ENCODE peak calls at places on chromosomes 4 and X, in four cellular contexts. Q is WTC11, L is HEK293T, Z is HepG2. H is an unnamed sample.

GRCh38 chr4:13396161-13396560 is 88.0 kb downstream of the RAB28 start:
- DNase-seq in Z (no peak), L (no peak), Q (no peak), H (no peak)

GRCh38 chr4:138562544-138562961 is 320.4 kb upstream of the SLC7A11 start:
- DNase-seq in Z (no peak), Q (no peak), L (no peak), H (no peak)

GRCh38 chr4:75042601-75043208 is 109.8 kb downstream of the PARM1 start:
- DNase-seq in Q (no peak), L (no peak), Z (no peak), H (no peak)

GRCh38 chr4:168483786-168484185 is 3.5 kb upstream of the DDX60L start:
- DNase-seq in Q (no peak), Z (no peak), L (no peak), H (no peak)

GRCh38 chrX:119236599-119237525 is 777 bp downstream of the PGRMC1 start:
- DNase-seq in Q (peak), L (peak), Z (no peak), H (peak)

GRCh38 chr4:102663073-102663472 is 97.7 kb downstream of the MANBA start:
- DNase-seq in L (no peak), Q (no peak), Z (no peak), H (no peak)

GRCh38 chrX:154655346-154655745 is 2.0 kb upstream of the CTAG2 start:
- DNase-seq in L (no peak), Q (no peak), Z (no peak), H (no peak)

GRCh38 chr4:38170800-38171199 is 210.6 kb downstream of the PTTG2 start:
- DNase-seq in Z (no peak), L (no peak), Q (no peak), H (no peak)

GRCh38 chr4:4377683-4378082 is 9.2 kb upstream of the NSG1 start:
- DNase-seq in Q (no peak), Z (no peak), L (no peak), H (no peak)

GRCh38 chrX:20372533-20372932 is 105.8 kb upstream of the RPS6KA3 start:
- DNase-seq in Q (no peak), Z (no peak), L (no peak), H (no peak)

GRCh38 chr4:26141916-26142638 is 178.7 kb upstream of the RBPJ start:
- DNase-seq in Z (no peak), Q (no peak), L (no peak), H (no peak)

GRCh38 chrX:130974323-130974722 is 71.3 kb upstream of the ENOX2 start:
- DNase-seq in Q (no peak), L (no peak), Z (no peak), H (no peak)

GRCh38 chr4:88706574-88706973 is 8.9 kb upstream of the NAP1L5 start:
- DNase-seq in Q (no peak), Z (peak), L (peak), H (no peak)
- TF ChIP-seq ELF4 in Q (no peak), Z (no peak), L (no peak), H (no peak)

DNA sequence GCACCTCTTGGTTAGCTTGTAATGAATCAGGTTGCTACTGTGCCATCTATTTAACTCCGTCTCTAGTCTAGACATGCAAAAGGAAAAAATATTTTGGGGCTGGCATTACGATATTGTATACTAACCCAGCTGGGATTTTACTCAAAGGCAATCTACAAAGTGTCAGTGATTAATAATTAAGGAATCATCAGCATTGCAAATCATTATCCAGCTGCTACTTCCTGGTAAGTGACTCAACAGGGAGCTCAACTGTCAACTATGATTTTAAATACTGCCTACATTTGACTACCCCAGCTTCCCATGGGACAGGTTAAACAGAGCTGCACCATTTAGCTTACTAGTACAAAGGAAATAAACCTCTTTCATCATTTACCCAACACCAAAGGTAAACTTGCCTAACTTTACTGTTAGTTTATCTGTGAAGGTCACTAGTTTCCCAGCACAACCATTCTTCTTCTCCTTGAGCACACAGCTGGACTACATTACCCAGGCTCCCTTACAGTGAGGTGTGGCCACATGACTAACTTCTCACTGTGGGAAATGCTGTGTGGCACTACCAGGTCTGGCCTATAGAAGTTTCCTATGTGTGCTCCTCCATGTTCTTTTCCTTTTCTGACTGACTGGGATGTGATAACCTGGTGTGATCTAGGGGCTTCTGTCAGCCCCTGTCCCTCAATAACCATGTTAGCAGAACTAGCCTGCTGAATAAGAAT is 21.0 kb upstream of the TRPC5OS start:
- DNase-seq in L (peak), Q (peak), Z (no peak), H (peak)
- TF ChIP-seq ELF4 in L (no peak), Q (no peak), Z (no peak), H (no peak)

DNA sequence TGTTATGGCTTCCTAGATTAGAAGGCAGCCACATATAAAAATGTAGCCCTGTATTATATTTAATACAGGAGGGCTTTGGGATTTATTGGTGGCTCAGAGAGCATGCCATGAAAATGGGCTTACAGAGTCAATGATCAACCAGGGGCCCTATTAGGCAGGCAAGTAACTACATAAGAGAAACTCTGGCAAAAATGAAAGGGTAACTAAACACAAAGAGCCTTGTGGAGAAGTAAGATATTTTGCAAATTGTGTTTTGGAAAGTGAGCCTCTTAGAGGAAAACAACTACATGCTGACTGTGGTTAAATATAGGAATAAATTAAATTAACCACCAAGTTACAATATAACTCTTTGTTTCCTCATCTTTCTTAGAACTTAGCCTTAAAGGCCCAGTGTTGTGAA is 5.5 kb downstream of the SAT1 start:
- DNase-seq in L (no peak), Q (no peak), Z (no peak), H (no peak)
- TF ChIP-seq ELF4 in L (no peak), Q (no peak), Z (no peak), H (no peak)

DNA sequence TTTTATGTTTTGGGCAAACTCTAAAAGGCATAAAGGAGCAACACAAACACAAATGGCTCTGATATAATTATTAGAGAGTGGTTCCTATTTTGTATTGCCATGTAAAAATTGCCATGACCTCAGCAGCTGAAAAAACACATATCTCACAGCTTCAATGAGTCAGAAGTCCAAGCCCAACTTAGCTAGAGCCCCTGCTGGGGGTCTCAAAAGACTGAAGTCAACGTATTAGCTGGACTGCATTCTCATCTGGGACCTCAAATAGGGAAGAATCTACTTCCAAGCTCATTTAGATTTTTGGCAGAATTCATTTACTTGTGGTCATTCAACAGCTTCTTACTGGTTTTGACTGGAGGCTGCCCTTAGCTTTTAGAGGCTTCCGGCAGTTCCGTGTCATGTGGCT is 47.4 kb downstream of the FREM3 start:
- DNase-seq in Z (no peak), L (no peak), Q (no peak), H (no peak)
- TF ChIP-seq ELF4 in Z (no peak), L (no peak), Q (no peak), H (no peak)

DNA sequence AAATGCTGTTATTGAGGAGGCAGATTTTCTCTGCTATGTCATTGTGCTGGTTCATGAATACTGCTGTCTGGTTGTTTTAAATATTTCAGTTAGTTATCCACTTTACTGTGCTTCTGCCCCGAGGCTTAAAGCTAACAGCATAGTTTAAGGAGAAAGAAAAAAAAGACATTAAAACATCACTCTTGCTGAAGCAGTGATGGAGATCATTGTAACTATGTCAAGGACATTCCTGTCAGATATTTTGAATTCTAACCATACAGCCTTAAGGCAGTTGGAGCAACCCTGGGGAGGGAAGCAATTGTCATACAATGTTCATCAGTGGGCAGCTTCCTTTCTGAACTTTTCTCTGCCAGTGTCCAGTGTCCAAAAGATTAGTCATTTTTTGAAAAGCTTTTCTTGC is 199.0 kb upstream of the DDX53 start:
- DNase-seq in Q (no peak), Z (no peak), L (no peak), H (no peak)
- TF ChIP-seq ELF4 in Q (no peak), Z (no peak), L (no peak), H (no peak)

H was measured in K562.